ENCODE peak calls at places on chromosomes 5 and 9, in ten cellular contexts. U is tibial nerve; V is effector memory CD4-positive, alpha-beta T cell; R is heart right ventricle; A is esophagus squamous epithelium; H is pancreas; I is psoas muscle; X is upper lobe of right lung; B is CD8-positive, alpha-beta memory T cell; N is right atrium auricular region. S is an unnamed sample.

GRCh38 chr9:93193373-93193725 is 9.4 kb downstream of the WNK2 start:
- DNase-seq in I (no peak), V (no peak), B (no peak), R (no peak), N (no peak), X (no peak), H (peak; percentile 95), A (no peak), U (no peak), S (peak; percentile 33)

GRCh38 chr9:21919377-21920362 is 74.5 kb downstream of the CDKN2A start:
- DNase-seq in X (no peak), U (no peak), H (no peak), B (no peak), V (no peak), A (no peak), N (no peak), R (no peak), I (no peak), S (no peak)

GRCh38 chr5:125237026-125237425 is 490.6 kb upstream of the ZNF608 start:
- DNase-seq in R (no peak), N (no peak), B (no peak), U (no peak), I (no peak), A (no peak), X (no peak), H (no peak), V (no peak), S (no peak)

GRCh38 chr5:1703352-1704050 is 96.1 kb downstream of the MRPL36 start:
- DNase-seq in X (no peak), R (no peak), U (no peak), N (no peak), B (no peak), V (no peak), H (no peak), I (no peak), A (no peak), S (no peak)

GRCh38 chr5:77087484-77088291 is 603 bp upstream of the ZBED3 start:
- DNase-seq in A (no peak), X (peak; percentile 86), H (peak; percentile 29), I (peak; percentile 26), R (peak; percentile 16), B (no peak), N (peak; percentile 61), U (peak; percentile 16), V (no peak), S (peak; percentile 77)

GRCh38 chr5:129118405-129118804 is 23.9 kb downstream of the ISOC1 start:
- DNase-seq in H (no peak), I (no peak), B (no peak), V (no peak), R (no peak), U (no peak), A (no peak), X (no peak), N (no peak), S (no peak)

GRCh38 chr9:15499108-15499507 is 11.7 kb downstream of the PSIP1 start:
- DNase-seq in B (no peak), I (no peak), U (no peak), A (no peak), V (no peak), N (no peak), X (no peak), R (no peak), H (no peak), S (no peak)

GRCh38 chr9:19101203-19101602 is 1.5 kb downstream of the HAUS6 start:
- DNase-seq in I (no peak), R (no peak), U (no peak), A (no peak), V (no peak), B (no peak), H (no peak), N (no peak), X (no peak), S (no peak)

GRCh38 chr9:17031546-17031945 is 103.3 kb upstream of the CNTLN start:
- DNase-seq in N (no peak), V (no peak), B (no peak), R (no peak), X (no peak), I (no peak), U (no peak), A (no peak), H (no peak), S (no peak)

GRCh38 chr9:38004809-38005560 is 64.0 kb downstream of the SHB start:
- DNase-seq in R (no peak), A (no peak), U (no peak), I (no peak), V (no peak), B (no peak), X (no peak), H (no peak), N (no peak), S (no peak)

GRCh38 chr5:139061856-139062255 is 136.3 kb downstream of the SIL1 start:
- DNase-seq in H (no peak), I (no peak), N (no peak), R (no peak), A (no peak), V (no peak), B (no peak), X (no peak), U (no peak), S (no peak)

GRCh38 chr9:114847492-114848417 is 41.9 kb upstream of the TNFSF15 start:
- DNase-seq in U (no peak), V (no peak), I (no peak), N (no peak), A (no peak), X (no peak), H (no peak), R (no peak), B (no peak), S (no peak)

GRCh38 chr5:132486318-132487094 is 4.1 kb downstream of the IRF1 start:
- DNase-seq in B (no peak), A (no peak), I (no peak), H (no peak), N (peak; percentile 52), X (peak; percentile 54), U (no peak), R (no peak), V (no peak), S (no peak)

GRCh38 chr5:132485641-132486317 is 4.8 kb downstream of the IRF1 start:
- DNase-seq in N (peak; percentile 55), B (no peak), X (peak; percentile 59), I (no peak), V (peak; percentile 16), R (no peak), A (no peak), H (peak; percentile 14), U (no peak), S (peak; percentile 80)

GRCh38 chr5:132488590-132488989 is 2.0 kb downstream of the IRF1 start:
- DNase-seq in X (no peak), A (no peak), N (no peak), U (no peak), I (no peak), H (no peak), R (no peak), B (no peak), V (no peak), S (no peak)

GRCh38 chr5:132487841-132488555 is 2.6 kb downstream of the IRF1 start:
- DNase-seq in X (peak; percentile 38), U (peak; percentile 4), I (no peak), B (no peak), N (peak; percentile 55), V (peak; percentile 1), H (peak; percentile 15), R (no peak), A (no peak), S (peak; percentile 77)

GRCh38 chr5:132487095-132487428 is 3.5 kb downstream of the IRF1 start:
- DNase-seq in B (no peak), H (no peak), U (no peak), V (peak; percentile 0), R (no peak), I (no peak), X (peak; percentile 40), A (no peak), N (peak; percentile 46), S (no peak)
- H3K4me1 ChIP-seq in B (peaks cover 70% of the 10 kb centered on the region), H (no peaks in the 10 kb centered on the region), U (peaks cover 59% of the 10 kb centered on the region), V (peaks cover 47% of the 10 kb centered on the region), R (peaks cover 65% of the 10 kb centered on the region), I (peaks cover 13% of the 10 kb centered on the region), X (peaks cover 59% of the 10 kb centered on the region), A (peaks cover 68% of the 10 kb centered on the region), N (peaks cover 68% of the 10 kb centered on the region), S (peaks cover 84% of the 10 kb centered on the region)

GRCh38 chr9:133144887-133145466 is 18.7 kb downstream of the GBGT1 start:
- DNase-seq in R (no peak), I (no peak), H (no peak), X (no peak), U (no peak), V (no peak), N (no peak), A (no peak), B (no peak), S (no peak)
- H3K4me1 ChIP-seq in R (peaks cover 70% of the 10 kb centered on the region), I (peaks cover 39% of the 10 kb centered on the region), H (peaks cover 6% of the 10 kb centered on the region), X (peaks cover 46% of the 10 kb centered on the region), U (peaks cover 80% of the 10 kb centered on the region), V (peaks cover 74% of the 10 kb centered on the region), N (peaks cover 78% of the 10 kb centered on the region), A (peaks cover 94% of the 10 kb centered on the region), B (peaks cover 70% of the 10 kb centered on the region), S (peaks cover 35% of the 10 kb centered on the region)

DNA sequence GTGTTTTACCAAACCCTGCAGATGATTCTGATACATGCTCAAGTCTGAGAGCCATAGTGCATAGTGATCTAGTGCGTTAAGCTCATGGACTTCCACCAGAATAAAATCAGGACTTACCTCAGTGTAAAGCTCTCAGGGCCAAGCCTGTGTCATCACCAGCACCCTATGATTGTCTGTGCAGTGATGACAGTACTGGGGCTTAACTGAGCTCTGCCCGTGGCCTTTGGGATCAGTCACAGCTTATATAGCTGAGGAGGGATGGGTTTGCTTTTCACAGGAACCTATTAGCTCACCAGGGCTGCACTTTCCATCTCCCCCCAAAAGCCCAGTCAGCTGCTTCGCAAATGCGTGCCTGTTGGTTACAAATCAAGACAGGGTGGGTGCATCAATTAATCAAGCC is 246.9 kb downstream of the NR3C1 start:
- DNase-seq in U (no peak), B (no peak), A (no peak), V (no peak), R (no peak), I (peak; percentile 20), H (no peak), X (no peak), N (no peak), S (no peak)
- H3K4me1 ChIP-seq in U (peaks cover 42% of the 10 kb centered on the region), B (no peaks in the 10 kb centered on the region), A (peaks cover 32% of the 10 kb centered on the region), V (no peaks in the 10 kb centered on the region), R (peaks cover 42% of the 10 kb centered on the region), I (peaks cover 36% of the 10 kb centered on the region), H (no peaks in the 10 kb centered on the region), X (peaks cover 16% of the 10 kb centered on the region), N (peaks cover 29% of the 10 kb centered on the region), S (no peaks in the 10 kb centered on the region)

DNA sequence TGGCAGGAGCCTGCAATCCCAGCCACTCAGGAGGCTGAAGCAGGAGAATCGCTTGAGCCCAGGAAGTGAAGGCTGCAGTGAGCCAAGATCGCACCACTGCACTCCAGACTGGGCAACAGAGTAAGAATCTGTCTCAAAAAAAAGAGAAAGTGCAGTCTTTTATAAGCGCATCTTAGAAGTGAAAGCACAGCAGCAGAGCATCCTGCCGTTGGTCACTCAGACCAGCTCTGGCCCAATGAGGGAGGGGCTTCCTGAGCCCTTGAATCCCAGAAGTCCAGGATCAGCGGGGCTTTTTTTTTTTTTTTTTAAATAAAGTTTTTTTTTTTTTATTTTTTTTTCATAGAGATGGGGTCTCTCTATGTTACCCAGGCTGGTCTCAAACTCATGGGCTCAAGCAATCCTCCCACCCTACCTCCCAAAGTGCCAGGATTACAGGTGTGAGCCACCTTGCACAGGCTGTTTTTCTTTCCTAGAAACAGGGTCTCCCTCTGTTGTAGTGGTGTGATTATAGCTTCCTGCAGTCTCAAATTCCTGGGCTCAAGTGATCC is 42.3 kb downstream of the NAIF1 start:
- DNase-seq in N (no peak), B (no peak), A (no peak), I (no peak), R (no peak), H (no peak), U (no peak), X (no peak), V (no peak), S (no peak)
- H3K4me1 ChIP-seq in N (no peaks in the 10 kb centered on the region), B (peaks cover 88% of the 10 kb centered on the region), A (peaks cover 30% of the 10 kb centered on the region), I (no peaks in the 10 kb centered on the region), R (no peaks in the 10 kb centered on the region), H (no peaks in the 10 kb centered on the region), U (peaks cover 5% of the 10 kb centered on the region), X (peaks cover 11% of the 10 kb centered on the region), V (peaks cover 78% of the 10 kb centered on the region), S (peaks cover 53% of the 10 kb centered on the region)

S was measured in spleen.